ENCODE peak calls at places on chromosomes 13 and 19, in four cellular contexts. R is IMR-90, W is H1, N is H9. E is an unnamed sample.

GRCh38 chr13:41577437-41577836 is 120.1 kb downstream of the RGCC start:
- DNase-seq in R (peak; percentile 16), W (no peak), N (no peak), E (no peak)

GRCh38 chr19:5131031-5131865 is 162.3 kb downstream of the KDM4B start:
- DNase-seq in R (no peak), W (no peak), N (no peak), E (no peak)

GRCh38 chr13:31521466-31521865 is 217.9 kb upstream of the RXFP2 start:
- DNase-seq in R (no peak), W (no peak), N (no peak), E (no peak)

GRCh38 chr13:23899555-23899954 is 2.3 kb upstream of the C1QTNF9B start:
- DNase-seq in R (peak; percentile 74), W (no peak), N (no peak), E (no peak)

GRCh38 chr19:44611812-44612295 is 1.5 kb upstream of the IGSF23 start:
- DNase-seq in R (no peak), W (no peak), N (no peak), E (no peak)

GRCh38 chr13:106566682-106567420 is 1.1 kb downstream of the ARGLU1 start:
- DNase-seq in R (peak; percentile 62), W (no peak), N (peak; percentile 56), E (peak; percentile 81)

GRCh38 chr13:113918981-113919646 is 54.8 kb downstream of the C13orf46 start:
- DNase-seq in R (no peak), W (no peak), N (peak; percentile 20), E (no peak)

GRCh38 chr19:40407714-40408600 is 5.2 kb downstream of the PRX start:
- DNase-seq in R (no peak), W (no peak), N (peak; percentile 30), E (no peak)

GRCh38 chr19:46953955-46954501 is 65.6 kb upstream of the NPAS1 start:
- DNase-seq in R (no peak), W (no peak), N (no peak), E (no peak)

GRCh38 chr13:41651413-41652068 is 194.2 kb downstream of the RGCC start:
- DNase-seq in R (no peak), W (no peak), N (no peak), E (peak; percentile 47)

GRCh38 chr19:35904312-35905068 is 2.2 kb downstream of the HCST start:
- DNase-seq in R (no peak), W (no peak), N (no peak), E (no peak)

GRCh38 chr19:45418812-45419211 is 4.9 kb downstream of the ERCC1 start:
- DNase-seq in R (no peak), W (no peak), N (no peak), E (no peak)

GRCh38 chr13:112250788-112251445 is 125.2 kb upstream of the SPACA7 start:
- DNase-seq in R (no peak), W (no peak), N (no peak), E (no peak)

GRCh38 chr19:47296036-47296435 is 13.6 kb upstream of the C5AR1 start:
- DNase-seq in R (peak; percentile 74), W (peak; percentile 67), N (peak; percentile 91), E (peak; percentile 97)

GRCh38 chr13:99496322-99497142 is 4.7 kb upstream of the TM9SF2 start:
- DNase-seq in R (peak; percentile 15), W (no peak), N (peak; percentile 49), E (peak; percentile 14)

GRCh38 chr19:33574824-33575223 is 46.9 kb upstream of the CHST8 start:
- DNase-seq in R (no peak), W (no peak), N (no peak), E (no peak)

GRCh38 chr13:77871596-77871995 is 47.0 kb downstream of the EDNRB start:
- DNase-seq in R (no peak), W (no peak), N (no peak), E (no peak)

GRCh38 chr13:39100996-39101751 is 62.9 kb downstream of the NHLRC3 start:
- DNase-seq in R (no peak), W (no peak), N (no peak), E (no peak)

GRCh38 chr13:31045621-31046081 is 113.2 kb downstream of the TEX26 start:
- DNase-seq in R (peak; percentile 97), W (no peak), N (no peak), E (peak; percentile 90)

GRCh38 chr13:28819748-28820098 is 416 bp upstream of the MTUS2 start:
- DNase-seq in R (peak; percentile 32), W (no peak), N (peak; percentile 81), E (peak; percentile 77)

GRCh38 chr19:13430790-13431582 is 75.3 kb downstream of the CACNA1A start:
- DNase-seq in R (peak; percentile 42), W (no peak), N (peak; percentile 71), E (peak; percentile 76)

GRCh38 chr13:93956416-93956815 is 523.1 kb downstream of the DCT start:
- DNase-seq in R (no peak), W (no peak), N (no peak), E (no peak)

GRCh38 chr19:53865918-53866696 is 1.6 kb upstream of the MYADM start:
- DNase-seq in R (peak; percentile 39), W (no peak), N (peak; percentile 78), E (peak; percentile 86)

GRCh38 chr19:341386-342127 is 3.0 kb downstream of the MIER2 start:
- DNase-seq in R (no peak), W (no peak), N (no peak), E (no peak)

GRCh38 chr19:35202722-35203674 is 25.5 kb downstream of the FAM187B start:
- DNase-seq in R (no peak), W (peak; percentile 75), N (peak; percentile 89), E (peak; percentile 78)

GRCh38 chr19:18317998-18318800 is 4.7 kb downstream of the LSM4 start:
- DNase-seq in R (no peak), W (no peak), N (no peak), E (no peak)

GRCh38 chr19:17968376-17968775 is 1.5 kb downstream of the KCNN1 start:
- DNase-seq in R (no peak), W (no peak), N (no peak), E (no peak)

GRCh38 chr13:52361225-52361624 is 44.7 kb downstream of the THSD1 start:
- DNase-seq in R (no peak), W (no peak), N (no peak), E (no peak)

GRCh38 chr19:40322271-40322610 is 26.0 kb downstream of the C19orf47 start:
- DNase-seq in R (no peak), W (no peak), N (no peak), E (no peak)

GRCh38 chr19:50266896-50267295 is 62.3 kb downstream of the KCNC3 start:
- DNase-seq in R (no peak), W (peak; percentile 84), N (peak; percentile 97), E (peak; percentile 87)

GRCh38 chr19:10780368-10780767 is 55.6 kb downstream of the TMED1 start:
- DNase-seq in R (peak; percentile 54), W (no peak), N (no peak), E (no peak)

GRCh38 chr19:42514449-42514848 is 13.8 kb downstream of the CEACAM1 start:
- DNase-seq in R (no peak), W (no peak), N (no peak), E (no peak)

GRCh38 chr13:46166947-46167610 is 14.9 kb downstream of the LCP1 start:
- DNase-seq in R (no peak), W (no peak), N (no peak), E (peak; percentile 29)
- H3K18ac ChIP-seq in R (no peak overlapping the region), W (no peak overlapping the region), N (no peak overlapping the region), E (no peak overlapping the region)

GRCh38 chr13:35285677-35286076 is 190.8 kb downstream of the MAB21L1 start:
- DNase-seq in R (no peak), W (no peak), N (no peak), E (peak; percentile 2)
- H4K5ac ChIP-seq in R (no peak overlapping the region), W (no peak overlapping the region), N (no peak overlapping the region), E (no peak overlapping the region)

DNA sequence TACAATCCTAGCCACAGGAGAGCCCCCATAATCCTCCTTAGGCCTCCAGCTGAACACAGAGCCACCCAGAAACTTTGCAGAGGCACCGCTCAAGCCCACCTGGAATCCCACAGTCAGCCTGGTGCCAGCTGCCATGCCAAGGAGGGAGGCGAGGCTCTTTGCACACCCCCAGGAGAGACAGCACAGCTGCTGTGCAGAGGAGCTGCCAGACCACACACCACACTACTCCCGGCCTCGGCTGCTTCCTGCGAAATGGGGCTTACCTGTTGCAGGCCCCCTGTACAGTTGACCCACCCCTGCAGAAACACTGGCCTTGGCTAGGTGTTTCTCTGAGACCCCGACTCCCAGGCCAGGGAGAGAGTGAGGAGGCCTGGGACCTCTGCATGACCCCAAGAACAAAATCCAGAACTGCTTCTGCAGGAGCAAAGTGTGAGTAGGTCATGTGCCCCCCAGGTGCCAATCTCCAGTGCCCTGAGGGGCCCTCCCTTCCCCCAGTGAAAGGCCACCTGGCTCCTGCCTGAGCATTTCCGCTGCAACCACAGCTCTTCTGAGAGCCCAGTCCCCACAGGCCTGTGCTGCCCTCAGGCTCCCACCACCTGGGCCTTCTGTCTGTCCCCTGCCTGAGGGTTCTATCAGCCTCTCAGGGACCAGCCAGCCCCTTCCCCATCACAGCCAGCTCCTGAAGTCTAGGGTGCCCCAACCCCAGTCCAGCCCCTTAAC is 580.4 kb downstream of the UQCRFS1 start:
- DNase-seq in R (no peak), W (no peak), N (no peak), E (no peak)
- H3K4ac ChIP-seq in R (no peak overlapping the region), W (peak overlapping the region; percentile 62), N (no peak overlapping the region), E (no peak overlapping the region)

GRCh38 chr19:7668842-7669241 is at the start of gene RETN:
- DNase-seq in R (no peak), W (no peak), N (no peak), E (no peak)
- H3K18ac ChIP-seq in R (no peak within 1 kb of the TSS), W (no peak within 1 kb of the TSS), N (no peak within 1 kb of the TSS), E (no peak within 1 kb of the TSS)